ENCODE peak calls at places on chromosome 1, in four cellular contexts. W, V, L and P are unnamed samples. For H3K27me3, the result is how much of the 10 kb centered on the place peaks cover.

GRCh38 chr1:43545686-43546387 is 15.2 kb downstream of the PTPRF start:
- DNase-seq in V (peak), L (no peak), W (no peak), P (peak)

GRCh38 chr1:57470028-57470427 is 46.2 kb upstream of the DAB1 start:
- DNase-seq in V (no peak), W (no peak), L (no peak), P (no peak)

GRCh38 chr1:58805716-58806571 is 22.1 kb upstream of the JUN start:
- DNase-seq in V (no peak), W (no peak), L (no peak), P (no peak)

GRCh38 chr1:183957216-183957830 is 80.2 kb downstream of the COLGALT2 start:
- DNase-seq in W (no peak), L (no peak), V (no peak), P (no peak)

GRCh38 chr1:68321084-68321685 is 88.9 kb upstream of the WLS start:
- DNase-seq in V (peak), W (peak), L (peak), P (peak)

GRCh38 chr1:98322966-98323365 is 338.6 kb upstream of the SNX7 start:
- DNase-seq in L (no peak), W (no peak), V (no peak), P (no peak)

GRCh38 chr1:115650961-115651360 is 9.2 kb downstream of the VANGL1 start:
- DNase-seq in V (peak), W (no peak), L (no peak), P (no peak)

GRCh38 chr1:151972533-151973270 is 21.0 kb downstream of the S100A10 start:
- DNase-seq in L (no peak), W (no peak), V (peak), P (no peak)

GRCh38 chr1:91513160-91513559 is 12.5 kb downstream of the CDC7 start:
- DNase-seq in W (no peak), V (no peak), L (no peak), P (no peak)

GRCh38 chr1:215824245-215824644 is 257.1 kb downstream of the KCTD3 start:
- DNase-seq in V (no peak), L (no peak), W (no peak), P (no peak)

GRCh38 chr1:207659545-207660148 is 14.7 kb downstream of the CR1L start:
- DNase-seq in V (peak), W (no peak), L (no peak), P (no peak)

GRCh38 chr1:65820983-65821382 is 28.3 kb downstream of the PDE4B start:
- DNase-seq in W (no peak), V (no peak), L (no peak), P (no peak)

GRCh38 chr1:206456577-206457375 is 13.5 kb upstream of the IKBKE start:
- DNase-seq in W (no peak), V (no peak), L (no peak), P (no peak)

GRCh38 chr1:14765773-14766172 is 167.3 kb downstream of the KAZN start:
- DNase-seq in V (no peak), L (no peak), W (no peak), P (no peak)

GRCh38 chr1:33080373-33080772 is 580 bp upstream of the AZIN2 start:
- DNase-seq in W (no peak), V (no peak), L (no peak), P (no peak)

GRCh38 chr1:159171254-159171687 is at the start of gene CADM3:
- DNase-seq in V (no peak), L (peak), W (no peak), P (no peak)

GRCh38 chr1:212293579-212293978 is 8.4 kb downstream of the PPP2R5A start:
- DNase-seq in W (no peak), V (no peak), L (no peak), P (no peak)

GRCh38 chr1:89699451-89699986 is 66.6 kb downstream of the LRRC8C start:
- DNase-seq in V (no peak), L (no peak), W (no peak), P (no peak)

GRCh38 chr1:19754482-19754881 is 45.2 kb downstream of the TMCO4 start:
- DNase-seq in V (no peak), L (no peak), W (no peak), P (no peak)

GRCh38 chr1:12339861-12340557 is 110.2 kb downstream of the VPS13D start:
- DNase-seq in V (no peak), L (no peak), W (no peak), P (no peak)

GRCh38 chr1:56409112-56409691 is 170.2 kb downstream of the PLPP3 start:
- DNase-seq in L (peak), V (peak), W (no peak), P (peak)

GRCh38 chr1:222095606-222096475 is 354.0 kb upstream of the DUSP10 start:
- DNase-seq in V (peak), W (peak), L (no peak), P (peak)

GRCh38 chr1:11245904-11246726 is 16.2 kb downstream of the MTOR start:
- DNase-seq in V (no peak), W (no peak), L (no peak), P (no peak)

GRCh38 chr1:214469290-214469689 is 82.1 kb downstream of the PTPN14 start:
- DNase-seq in W (no peak), L (no peak), V (no peak), P (no peak)

GRCh38 chr1:4177425-4178150 is 277.5 kb upstream of the C1orf174 start:
- DNase-seq in L (peak), W (no peak), V (no peak), P (no peak)

GRCh38 chr1:23566304-23566703 is 7.0 kb upstream of the ID3 start:
- DNase-seq in L (no peak), V (no peak), W (no peak), P (no peak)

GRCh38 chr1:162689745-162690671 is 57.7 kb downstream of the DDR2 start:
- DNase-seq in V (no peak), W (no peak), L (no peak), P (no peak)

GRCh38 chr1:47991698-47992097 is 5.5 kb downstream of the TRABD2B start:
- DNase-seq in V (no peak), W (no peak), L (no peak), P (no peak)

GRCh38 chr1:7588457-7588827 is 182.7 kb upstream of the VAMP3 start:
- DNase-seq in W (no peak), L (peak), V (no peak), P (peak)

GRCh38 chr1:18285533-18285924 is 177.9 kb downstream of the IGSF21 start:
- DNase-seq in W (no peak), L (no peak), V (no peak), P (no peak)
- H3K27me3 ChIP-seq in W (under half), L (under half), V (half or more), P (under half)

DNA sequence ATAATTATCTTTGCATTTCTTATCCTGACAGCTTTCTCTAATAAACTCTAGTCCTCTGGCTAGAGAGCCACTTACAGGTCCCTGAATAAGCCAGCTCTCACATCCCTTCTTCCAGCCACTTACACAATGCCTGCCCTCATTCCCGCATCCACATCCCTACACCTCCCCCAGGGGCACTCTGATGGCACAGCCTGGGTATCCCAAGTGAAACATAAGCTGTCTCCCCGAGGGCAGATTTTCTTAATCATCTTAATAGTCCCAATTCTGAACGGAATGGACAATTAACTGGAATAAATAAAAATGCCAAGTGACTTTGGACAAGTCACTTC is 4.9 kb downstream of the RHOC start:
- DNase-seq in W (no peak), L (peak), V (no peak), P (no peak)
- TF ChIP-seq POLR2A in W (no peak), L (no peak), V (no peak), P (no peak)

DNA sequence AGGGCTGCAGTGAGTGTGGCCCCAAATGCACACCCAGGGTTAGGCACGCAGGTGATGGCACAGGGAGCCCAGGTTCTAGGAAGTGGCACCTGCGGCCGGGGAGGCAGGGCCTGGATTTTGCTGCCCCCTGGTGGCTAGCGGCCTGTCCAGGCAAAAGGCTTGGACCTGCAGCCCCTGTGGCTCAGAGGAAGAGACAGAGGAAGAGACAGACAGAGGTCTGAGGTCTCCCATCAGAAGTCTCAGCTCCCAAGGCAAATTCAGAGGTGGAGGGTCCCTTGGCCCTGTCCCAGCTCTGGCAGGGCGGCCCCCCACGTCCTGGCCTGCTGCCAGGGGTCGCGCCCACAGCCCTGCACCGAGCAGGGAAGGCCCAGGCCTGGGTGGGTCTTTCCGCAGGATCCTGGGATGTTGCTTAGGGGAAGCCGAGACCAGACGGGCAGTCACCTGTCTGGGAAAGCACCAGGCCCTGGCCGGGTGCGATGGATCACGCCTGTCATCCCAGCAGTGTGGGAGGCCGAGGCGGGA is 8.0 kb upstream of the TNFRSF14 start:
- DNase-seq in L (peak), V (peak), W (peak), P (peak)
- H3K4me3 ChIP-seq in L (peak), V (peak), W (peak), P (peak)

GRCh38 chr1:30641557-30642353 is 81.6 kb downstream of the MATN1 start:
- DNase-seq in W (no peak), L (no peak), V (no peak), P (no peak)
- H3K27me3 ChIP-seq in W (under half), L (under half), V (under half), P (under half)

GRCh38 chr1:70396607-70397006 is 14.5 kb upstream of the CTH start:
- DNase-seq in W (no peak), L (no peak), V (no peak), P (no peak)

GRCh38 chr1:70397013-70397412 is 14.1 kb upstream of the CTH start:
- DNase-seq in V (no peak), L (no peak), W (no peak), P (no peak)

GRCh38 chr1:70405780-70406416 is 5.2 kb upstream of the CTH start:
- DNase-seq in V (no peak), L (no peak), W (no peak), P (no peak)

GRCh38 chr1:70403759-70404158 is 7.3 kb upstream of the CTH start:
- DNase-seq in W (no peak), V (no peak), L (no peak), P (no peak)

DNA sequence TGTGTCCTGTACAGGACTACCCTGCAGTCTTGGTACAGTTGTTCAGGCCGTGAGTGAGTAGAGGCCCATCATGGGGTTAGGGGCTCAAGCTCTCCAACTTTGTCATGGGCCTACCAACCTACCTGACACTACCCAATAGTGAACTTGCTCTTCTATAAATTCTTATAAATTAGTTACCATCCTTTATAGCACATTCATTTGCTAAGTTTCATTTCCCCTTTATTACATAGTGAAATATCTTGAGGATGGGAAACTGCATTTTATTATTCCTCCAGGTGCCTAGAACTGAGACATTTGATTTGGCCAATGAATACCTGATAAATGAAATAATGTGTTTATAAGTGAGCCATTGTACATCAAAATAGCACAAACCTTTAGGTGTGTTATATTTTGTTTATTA is 9.1 kb upstream of the CTH start:
- DNase-seq in V (no peak), W (no peak), L (no peak), P (no peak)
- TF ChIP-seq POLR2A in V (no peak), W (no peak), L (no peak), P (no peak)

DNA sequence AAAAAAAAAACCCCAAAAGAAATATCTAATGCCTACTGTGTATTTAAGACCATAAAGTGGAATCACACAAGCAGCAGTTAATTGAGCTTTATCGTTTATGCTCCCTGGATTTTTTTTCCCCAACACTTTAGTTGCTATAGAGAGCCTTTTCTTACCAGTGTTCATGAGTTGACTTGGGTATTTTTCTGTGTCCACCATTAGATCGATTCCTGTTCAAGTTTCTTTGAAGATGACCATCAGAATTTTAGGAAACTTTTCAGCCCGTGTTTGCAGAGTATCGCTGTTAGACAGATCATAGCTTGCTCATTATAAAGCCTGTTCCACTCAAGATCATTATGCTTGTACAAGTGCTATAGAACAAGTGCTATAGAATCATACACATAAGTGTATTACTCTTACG is 1.5 kb downstream of the RALGPS2 start:
- DNase-seq in V (no peak), W (no peak), L (no peak), P (no peak)
- H3K4me3 ChIP-seq in V (peak), W (peak), L (peak), P (peak)

DNA sequence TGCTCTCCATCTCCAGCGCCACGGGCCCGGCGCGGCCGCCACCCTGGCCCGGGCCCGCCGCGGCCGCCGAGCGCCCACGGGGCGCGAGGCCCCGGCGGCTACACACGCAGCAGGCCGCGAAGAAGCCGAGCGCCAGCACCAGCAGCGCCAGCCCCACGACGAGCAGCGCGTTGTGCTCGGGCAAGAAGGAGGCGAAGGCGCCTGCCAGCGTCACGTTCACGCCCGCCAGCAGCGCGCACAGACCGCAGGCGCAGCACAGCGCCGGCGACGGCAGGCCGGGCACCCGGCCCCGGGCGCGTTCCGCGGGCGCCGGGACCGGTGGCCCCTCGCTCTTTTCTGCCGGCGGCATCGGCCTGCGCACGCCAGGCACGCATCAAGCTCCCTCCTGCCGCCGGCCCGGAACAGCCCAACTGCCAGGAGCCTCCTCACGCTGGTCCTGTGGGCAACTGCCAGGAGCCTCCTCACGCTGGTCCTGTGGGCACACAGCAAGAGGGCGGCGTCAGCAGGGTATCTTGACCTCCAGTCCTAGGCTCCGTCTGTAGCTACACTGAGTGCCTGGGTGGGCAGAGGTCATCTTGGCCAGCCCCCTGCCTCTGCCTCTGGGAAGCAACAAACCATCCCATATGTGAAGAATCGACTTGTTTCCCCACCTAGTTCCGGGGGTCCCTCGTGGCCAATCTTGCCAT is 18.1 kb downstream of the KNCN start:
- DNase-seq in W (no peak), L (peak), V (peak), P (no peak)
- H3K27me3 ChIP-seq in W (under half), L (half or more), V (half or more), P (under half)

DNA sequence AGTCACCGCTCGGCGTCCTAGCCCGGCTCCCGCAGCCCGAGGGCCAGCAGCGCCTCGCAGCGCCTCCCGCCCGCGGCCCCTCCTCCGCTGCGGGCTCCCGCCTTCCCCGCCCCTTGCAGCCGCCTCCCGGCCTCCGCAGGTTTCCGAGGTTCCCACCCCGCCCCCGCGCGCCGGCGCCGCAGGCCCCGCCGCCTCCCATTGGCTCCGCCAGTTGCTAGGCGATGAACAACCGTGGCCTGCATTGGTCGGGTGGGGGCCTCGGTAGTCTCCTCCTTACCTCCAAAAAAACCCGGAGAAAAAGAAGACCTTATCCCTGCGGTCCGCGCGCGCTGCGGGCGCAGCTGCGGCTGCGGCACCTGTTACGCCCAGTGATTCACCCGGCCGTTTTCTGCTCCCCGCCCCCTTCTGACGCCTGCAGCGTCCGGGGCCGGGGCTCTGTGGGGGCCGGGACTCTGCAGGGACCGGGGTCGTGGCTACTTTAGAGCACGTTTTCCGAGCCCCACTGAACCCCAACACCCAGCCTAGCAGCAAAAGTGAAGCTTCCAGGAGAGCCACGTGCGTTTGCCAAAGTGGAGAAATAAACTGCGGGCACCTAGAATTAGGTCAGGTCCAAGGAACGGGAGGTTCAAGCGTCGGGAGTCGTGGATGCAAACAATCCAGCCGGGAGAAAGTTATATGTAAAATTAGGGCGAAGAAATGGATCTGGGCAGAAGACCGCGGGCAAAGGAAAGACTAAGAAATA is at the start of gene SSX2IP:
- DNase-seq in L (peak), V (peak), W (peak), P (peak)
- TF ChIP-seq POLR2A in L (no peak), V (peak), W (no peak), P (peak)

GRCh38 chr1:239386453-239387303 is at the start of gene CHRM3:
- DNase-seq in V (peak), W (peak), L (no peak), P (no peak)
- H3K4me3 ChIP-seq in V (peak), W (peak), L (peak), P (peak)